ENCODE peak calls at places on chromosomes 13 and 19, in eight cellular contexts. Q, B, E, A, J, S, C and O are unnamed samples.

GRCh38 chr13:45107539-45107938 is 12.8 kb upstream of the GTF2F2 start:
- DNase-seq in E (no peak), A (no peak), S (no peak), Q (no peak), C (no peak), J (no peak), B (no peak), O (no peak)

GRCh38 chr13:23899555-23899954 is 2.3 kb upstream of the C1QTNF9B start:
- DNase-seq in E (peak; percentile 64), S (peak; percentile 42), C (peak; percentile 4), Q (no peak), A (peak; percentile 50), J (peak; percentile 32), B (no peak), O (no peak)

GRCh38 chr13:36769126-36769525 is 49.9 kb upstream of the RFXAP start:
- DNase-seq in E (no peak), C (no peak), J (no peak), A (no peak), Q (no peak), B (no peak), S (no peak), O (no peak)

GRCh38 chr13:110225007-110225406 is 82.0 kb downstream of the COL4A1 start:
- DNase-seq in J (no peak), S (no peak), A (no peak), C (no peak), E (no peak), B (no peak), Q (no peak), O (no peak)

GRCh38 chr13:38686635-38687245 is at the start of gene FREM2:
- DNase-seq in C (peak; percentile 23), E (no peak), B (peak; percentile 64), S (no peak), A (peak; percentile 72), J (peak; percentile 92), Q (peak; percentile 80), O (peak; percentile 57)

GRCh38 chr19:33266971-33267484 is 35.3 kb downstream of the CEBPA start:
- DNase-seq in A (no peak), J (no peak), C (no peak), B (no peak), S (no peak), Q (no peak), E (no peak), O (no peak)

GRCh38 chr19:14337510-14337909 is 43.7 kb upstream of the ADGRE5 start:
- DNase-seq in S (peak; percentile 63), E (no peak), C (peak; percentile 75), B (no peak), J (no peak), Q (peak; percentile 11), A (no peak), O (peak; percentile 61)

GRCh38 chr19:56383826-56384605 is 9.3 kb downstream of the ZNF582 start:
- DNase-seq in S (no peak), E (peak; percentile 24), A (no peak), C (no peak), B (no peak), Q (no peak), J (no peak), O (no peak)

GRCh38 chr13:51453959-51454703 is 1.3 kb upstream of the INTS6 start:
- DNase-seq in J (peak; percentile 21), A (peak; percentile 23), B (peak; percentile 33), E (no peak), S (no peak), Q (peak; percentile 40), C (peak; percentile 3), O (no peak)

GRCh38 chr19:29098091-29098490 is 114.9 kb downstream of the UQCRFS1 start:
- DNase-seq in Q (no peak), E (no peak), A (no peak), S (no peak), J (no peak), B (no peak), C (no peak), O (no peak)

GRCh38 chr13:20983386-20983785 is 78.0 kb downstream of the LATS2 start:
- DNase-seq in C (no peak), S (no peak), J (no peak), B (no peak), A (no peak), E (no peak), Q (no peak), O (no peak)

DNA sequence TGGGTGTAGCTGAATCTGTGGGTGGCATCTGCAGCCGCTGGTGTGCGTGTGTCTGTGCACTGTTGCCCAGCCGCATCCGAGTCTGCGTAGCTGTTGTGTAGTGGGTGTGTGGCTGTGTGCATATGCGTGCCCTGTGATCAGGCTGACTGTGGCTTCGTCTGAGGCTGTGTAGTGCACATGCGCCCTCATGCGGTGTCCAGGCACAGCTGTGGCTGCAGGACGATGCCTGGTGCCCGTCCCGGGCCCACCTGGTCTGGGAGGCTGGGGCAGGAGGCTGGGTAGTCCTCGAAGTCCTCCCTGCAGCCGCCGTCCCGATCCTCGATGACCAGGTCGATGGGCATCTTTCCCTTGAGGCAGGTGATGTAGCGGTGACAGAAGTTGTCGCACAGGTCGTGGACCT is 4.9 kb downstream of the MEIS3 start:
- DNase-seq in B (no peak), Q (peak; percentile 25), C (peak; percentile 82), J (no peak), S (peak; percentile 38), E (no peak), A (peak; percentile 48), O (no peak)
- TF ChIP-seq CTCF in B (no peak), Q (peak; percentile 13), C (peak; percentile 52), J (no peak), S (peak; percentile 20), E (no peak), A (no peak), O (no peak)

DNA sequence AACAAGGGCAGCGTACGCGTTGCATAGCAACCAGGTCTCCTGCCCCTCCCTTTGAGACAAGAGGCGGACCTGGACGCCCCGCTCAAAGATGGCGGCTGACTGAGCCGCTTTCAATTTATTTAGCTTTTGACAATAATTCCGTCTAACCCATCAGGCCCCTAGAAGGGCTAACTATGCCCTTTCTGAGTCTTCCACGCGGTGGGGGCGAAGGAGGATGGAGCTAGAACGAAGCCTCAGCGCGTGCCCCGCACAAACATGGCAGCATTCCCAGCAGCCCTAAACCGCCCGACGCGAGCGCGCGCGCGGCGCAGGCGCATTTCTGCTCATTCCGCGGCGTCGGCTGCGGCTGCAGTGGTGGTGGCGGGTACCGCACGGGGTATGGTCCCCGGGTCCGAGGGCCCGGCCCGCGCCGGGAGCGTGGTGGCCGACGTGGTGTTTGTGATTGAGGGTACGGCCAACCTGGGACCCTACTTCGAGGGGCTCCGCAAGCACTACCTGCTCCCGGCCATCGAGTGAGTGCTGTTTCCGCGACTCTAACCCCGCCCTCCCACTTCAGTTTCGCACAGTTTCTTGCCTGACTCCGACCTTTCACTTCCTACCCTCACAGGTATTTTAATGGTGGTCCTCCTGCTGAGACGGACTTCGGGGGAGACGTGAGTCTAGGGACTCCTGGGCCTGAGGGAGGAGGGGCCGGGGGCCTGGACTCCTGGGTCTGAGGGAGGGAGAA is at the start of gene MED25:
- DNase-seq in J (peak; percentile 81), B (peak; percentile 91), A (peak; percentile 88), S (peak; percentile 91), C (peak; percentile 92), E (peak; percentile 60), Q (peak; percentile 83), O (peak; percentile 86)
- TF ChIP-seq CTCF in J (no peak), B (peak; percentile 47), A (no peak), S (no peak), C (no peak), E (no peak), Q (peak; percentile 62), O (no peak)

GRCh38 chr19:18439025-18439909 is 1.3 kb upstream of the ISYNA1 start:
- DNase-seq in E (peak; percentile 68), B (no peak), A (no peak), J (no peak), Q (peak; percentile 71), S (no peak), C (no peak), O (peak; percentile 58)

GRCh38 chr19:18440936-18441803 is 3.2 kb upstream of the ISYNA1 start:
- DNase-seq in J (no peak), B (no peak), E (no peak), C (no peak), S (no peak), Q (no peak), A (no peak), O (no peak)

GRCh38 chr19:18439910-18440237 is 1.9 kb upstream of the ISYNA1 start:
- DNase-seq in E (no peak), C (no peak), Q (no peak), J (no peak), B (no peak), S (no peak), A (no peak), O (no peak)

GRCh38 chr19:18441804-18442788 is 4.2 kb upstream of the ISYNA1 start:
- DNase-seq in B (no peak), Q (no peak), C (no peak), S (no peak), A (no peak), E (no peak), J (no peak), O (no peak)

GRCh38 chr19:18440421-18440877 is 2.5 kb upstream of the ISYNA1 start:
- DNase-seq in J (no peak), A (no peak), C (peak; percentile 72), E (no peak), S (peak; percentile 59), B (no peak), Q (no peak), O (no peak)
- TF ChIP-seq CTCF in J (no peak), A (no peak), C (peak; percentile 29), E (peak; percentile 49), S (peak; percentile 55), B (no peak), Q (peak; percentile 28), O (no peak)

GRCh38 chr13:111855786-111856185 is 211.2 kb upstream of the SOX1 start:
- DNase-seq in B (no peak), A (no peak), J (no peak), S (no peak), E (no peak), C (no peak), Q (no peak), O (no peak)

GRCh38 chr13:111854403-111854802 is 212.5 kb upstream of the SOX1 start:
- DNase-seq in Q (no peak), E (no peak), B (no peak), A (no peak), J (no peak), C (no peak), S (no peak), O (no peak)

GRCh38 chr13:111853766-111854165 is 213.2 kb upstream of the SOX1 start:
- DNase-seq in A (no peak), E (no peak), Q (no peak), S (no peak), J (peak; percentile 11), C (no peak), B (no peak), O (no peak)

GRCh38 chr13:111856571-111856970 is 210.4 kb upstream of the SOX1 start:
- DNase-seq in A (no peak), C (no peak), Q (no peak), J (no peak), S (no peak), B (no peak), E (no peak), O (no peak)

DNA sequence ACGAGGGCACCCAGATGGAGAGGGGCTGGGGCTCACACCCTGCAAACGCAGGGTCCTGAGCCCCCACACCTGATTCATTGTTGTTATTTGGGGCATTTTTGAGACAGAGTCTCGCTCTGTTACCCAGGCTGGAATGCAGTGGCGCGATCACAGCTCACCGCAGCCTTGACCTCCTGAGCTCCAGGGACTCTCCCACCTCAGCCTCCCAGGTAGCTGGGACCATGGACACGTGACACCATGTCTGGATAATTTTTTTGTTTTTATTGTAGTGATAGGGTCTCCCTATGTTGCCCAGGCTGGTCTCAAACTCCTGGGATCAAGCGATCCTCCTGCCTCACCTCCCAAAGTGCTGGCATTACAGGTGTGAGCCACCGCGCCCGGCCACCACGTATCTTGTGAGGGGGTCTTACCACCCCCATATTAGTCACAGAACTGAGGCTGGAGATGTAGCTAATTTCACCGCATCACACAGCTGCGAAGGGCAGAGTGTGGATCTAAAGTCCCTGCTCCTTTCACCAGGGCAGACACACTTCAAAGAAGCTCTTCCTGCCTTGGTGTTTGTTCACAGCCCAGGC is 211.8 kb upstream of the SOX1 start:
- DNase-seq in B (no peak), S (no peak), C (no peak), J (no peak), Q (no peak), E (no peak), A (no peak), O (no peak)
- TF ChIP-seq CTCF in B (no peak), S (no peak), C (no peak), J (no peak), Q (no peak), E (no peak), A (no peak), O (no peak)